ENCODE peak calls at places on chromosomes 11 and 22, in five cellular contexts. D, J, X, N and L are unnamed samples.

GRCh38 chr11:35529971-35530495 is 4.6 kb upstream of the PAMR1 start:
- DNase-seq in D (no peak), J (no peak), X (peak; percentile 89), N (no peak), L (no peak)

GRCh38 chr22:48352086-48352911 is 1475.4 kb downstream of the BRD1 start:
- DNase-seq in D (no peak), J (no peak), X (no peak), N (no peak), L (peak; percentile 57)

GRCh38 chr11:3006505-3007260 is 14.6 kb upstream of the NAP1L4 start:
- DNase-seq in D (no peak), J (peak; percentile 71), X (no peak), N (no peak), L (no peak)

GRCh38 chr11:46260161-46260560 is 17.3 kb upstream of the CREB3L1 start:
- DNase-seq in D (no peak), J (no peak), X (no peak), N (no peak), L (no peak)

GRCh38 chr11:1751999-1752906 is 1.9 kb upstream of the IFITM10 start:
- DNase-seq in D (no peak), J (no peak), X (no peak), N (no peak), L (peak; percentile 80)

GRCh38 chr11:57641011-57641410 is 8.7 kb downstream of the YPEL4 start:
- DNase-seq in D (no peak), J (peak; percentile 54), X (peak; percentile 42), N (no peak), L (no peak)

GRCh38 chr22:37464181-37464580 is 22.0 kb downstream of the MFNG start:
- DNase-seq in D (no peak), J (no peak), X (no peak), N (peak; percentile 78), L (no peak)

GRCh38 chr11:26271666-26272065 is 60.3 kb upstream of the ANO3 start:
- DNase-seq in D (no peak), J (no peak), X (no peak), N (no peak), L (no peak)

GRCh38 chr11:83054904-83055380 is 16.8 kb downstream of the RAB30 start:
- DNase-seq in D (no peak), J (no peak), X (no peak), N (peak; percentile 43), L (no peak)

GRCh38 chr22:20211409-20211996 is 56.6 kb downstream of the RTN4R start:
- DNase-seq in D (no peak), J (no peak), X (no peak), N (no peak), L (no peak)

GRCh38 chr11:118610220-118610772 is 2.9 kb downstream of the PHLDB1 start:
- DNase-seq in D (no peak), J (no peak), X (no peak), N (no peak), L (peak; percentile 82)

GRCh38 chr11:17571431-17572358 is 24.6 kb downstream of the OTOG start:
- DNase-seq in D (no peak), J (no peak), X (no peak), N (no peak), L (no peak)

GRCh38 chr11:48087974-48088681 is 107.8 kb downstream of the PTPRJ start:
- DNase-seq in D (no peak), J (no peak), X (no peak), N (no peak), L (no peak)

GRCh38 chr11:96393753-96394348 is 4.0 kb downstream of the JRKL start:
- DNase-seq in D (no peak), J (peak; percentile 22), X (peak; percentile 39), N (peak; percentile 46), L (no peak)

GRCh38 chr11:117562111-117562510 is 234.5 kb downstream of the CEP164 start:
- DNase-seq in D (no peak), J (no peak), X (no peak), N (no peak), L (peak; percentile 34)

GRCh38 chr22:50731811-50732624 is 6.0 kb upstream of the ACR start:
- DNase-seq in D (peak; percentile 43), J (peak; percentile 75), X (peak; percentile 80), N (peak; percentile 52), L (peak; percentile 79)

GRCh38 chr11:32148824-32149223 is 58.0 kb downstream of the RCN1 start:
- DNase-seq in D (no peak), J (no peak), X (peak; percentile 52), N (no peak), L (no peak)

GRCh38 chr11:112694813-112695212 is 266.4 kb upstream of the NCAM1 start:
- DNase-seq in D (no peak), J (no peak), X (no peak), N (no peak), L (no peak)

GRCh38 chr22:35301370-35301874 is 1.7 kb downstream of the TOM1 start:
- DNase-seq in D (no peak), J (no peak), X (peak; percentile 93), N (no peak), L (peak; percentile 81)

GRCh38 chr22:26617251-26618199 is at the start of gene CRYBB1:
- DNase-seq in D (no peak), J (peak; percentile 9), X (peak; percentile 33), N (peak; percentile 21), L (peak; percentile 77)

GRCh38 chr22:17920145-17920605 is 104.2 kb downstream of the MICAL3 start:
- DNase-seq in D (no peak), J (no peak), X (no peak), N (no peak), L (peak; percentile 81)

GRCh38 chr11:130160460-130161090 is 993 bp downstream of the ST14 start:
- DNase-seq in D (no peak), J (no peak), X (no peak), N (no peak), L (no peak)

GRCh38 chr11:25211635-25212251 is 714.9 kb downstream of the LUZP2 start:
- DNase-seq in D (no peak), J (no peak), X (no peak), N (no peak), L (no peak)

GRCh38 chr11:93648168-93648567 is 13.3 kb upstream of the CEP295 start:
- DNase-seq in D (no peak), J (no peak), X (no peak), N (peak; percentile 46), L (no peak)

GRCh38 chr22:36510966-36511881 is 4.4 kb upstream of the FOXRED2 start:
- DNase-seq in D (no peak), J (peak; percentile 36), X (peak; percentile 69), N (peak; percentile 60), L (no peak)

GRCh38 chr11:83187463-83187862 is 6.0 kb upstream of the ANKRD42 start:
- DNase-seq in D (no peak), J (no peak), X (no peak), N (no peak), L (no peak)

GRCh38 chr11:128361451-128362020 is 225.8 kb downstream of the ETS1 start:
- DNase-seq in D (no peak), J (no peak), X (peak; percentile 6), N (no peak), L (no peak)

GRCh38 chr22:36244522-36245391 is 5.4 kb upstream of the APOL2 start:
- DNase-seq in D (no peak), J (no peak), X (peak; percentile 38), N (no peak), L (no peak)